ENCODE peak calls at places on chromosomes 3 and 15, in ten cellular contexts. T, C, M, Z, W, O, J, H, F and Q are unnamed samples. For H3K4me1, the result is how much of the 10 kb centered on the place peaks cover.

GRCh38 chr3:16386536-16386935 is 121.5 kb downstream of the OXNAD1 start:
- DNase-seq in J (no peak), T (no peak), F (no peak), O (no peak), M (no peak), C (no peak), H (no peak), W (no peak), Z (no peak), Q (no peak)

GRCh38 chr3:64160000-64160690 is 65.1 kb downstream of the PRICKLE2 start:
- DNase-seq in H (no peak), F (no peak), M (no peak), Z (no peak), J (no peak), W (no peak), O (no peak), C (no peak), T (no peak), Q (no peak)

GRCh38 chr3:25870452-25870851 is 80.6 kb downstream of the OXSM start:
- DNase-seq in F (peak), W (no peak), J (no peak), O (peak), Z (no peak), H (no peak), C (no peak), M (no peak), T (no peak), Q (no peak)

GRCh38 chr3:11498646-11499045 is 145.1 kb downstream of the VGLL4 start:
- DNase-seq in H (peak), O (peak), J (peak), Z (peak), M (no peak), W (peak), T (no peak), C (no peak), F (peak), Q (no peak)

GRCh38 chr15:98958918-98959639 is 48.5 kb downstream of the PGPEP1L start:
- DNase-seq in T (no peak), F (no peak), H (no peak), W (no peak), J (no peak), C (no peak), Z (no peak), O (no peak), M (no peak), Q (no peak)

GRCh38 chr3:185280572-185281365 is 26.9 kb upstream of the EHHADH start:
- DNase-seq in Z (no peak), T (peak), H (no peak), O (peak), F (peak), C (peak), J (peak), W (no peak), M (peak), Q (no peak)

GRCh38 chr3:71056327-71056726 is 527.2 kb downstream of the FOXP1 start:
- DNase-seq in W (no peak), C (no peak), M (no peak), H (no peak), J (no peak), F (peak), T (no peak), Z (no peak), O (peak), Q (no peak)

GRCh38 chr3:86923071-86923476 is 67.9 kb downstream of the VGLL3 start:
- DNase-seq in J (peak), C (no peak), H (no peak), Z (no peak), O (peak), W (no peak), T (no peak), F (peak), M (no peak), Q (no peak)

DNA sequence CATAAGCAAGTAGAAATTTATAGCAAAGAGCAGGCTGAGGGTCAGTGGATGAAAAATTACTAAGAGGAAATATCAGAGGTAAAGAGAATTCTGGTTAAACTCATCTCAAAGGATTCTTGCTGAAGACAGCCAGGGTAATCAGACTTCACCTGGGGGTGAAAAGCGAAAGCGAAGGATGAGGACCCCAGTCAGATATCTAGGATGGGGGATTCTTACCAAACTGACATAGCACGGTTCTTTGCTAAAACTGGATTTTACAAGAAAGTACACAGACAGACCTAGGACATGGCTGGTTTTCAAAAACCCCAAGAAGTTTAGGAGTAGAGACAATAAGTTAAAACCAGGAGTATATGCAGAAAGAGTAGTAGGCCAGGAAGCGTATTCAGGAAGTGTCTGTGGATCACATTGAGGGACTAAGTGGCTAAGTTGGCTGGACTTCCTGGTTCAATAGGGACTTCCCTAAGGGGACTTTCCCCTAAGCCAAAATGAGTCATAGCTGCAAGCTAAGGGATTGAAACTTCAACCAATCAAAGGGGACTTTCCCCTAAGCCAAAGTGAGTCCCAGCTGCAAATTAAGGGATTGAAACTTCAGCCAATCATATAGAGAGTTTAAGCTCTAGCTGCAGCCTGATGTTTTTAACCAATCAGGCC is 2.4 kb upstream of the CFAP91 start:
- DNase-seq in C (no peak), W (no peak), O (peak), T (no peak), Z (no peak), F (peak), J (peak), H (no peak), M (peak), Q (no peak)
- H3K27ac ChIP-seq in C (no peak), W (no peak), O (no peak), T (no peak), Z (no peak), F (no peak), J (no peak), H (no peak), M (peak), Q (peak)

GRCh38 chr3:81443948-81444347 is 317.5 kb downstream of the GBE1 start:
- DNase-seq in T (no peak), H (no peak), C (no peak), J (peak), M (no peak), Z (no peak), W (no peak), O (peak), F (peak), Q (no peak)
- H3K4me3 ChIP-seq in T (no peak), H (no peak), C (no peak), J (no peak), M (no peak), Z (no peak), W (no peak), O (no peak), F (no peak), Q (no peak)

GRCh38 chr15:23629234-23629805 is 18.3 kb downstream of the MAGEL2 start:
- DNase-seq in F (peak), Z (no peak), M (no peak), T (peak), H (no peak), J (no peak), W (no peak), C (peak), O (peak), Q (no peak)
- H3K4me1 ChIP-seq in F (under half), Z (under half), M (under half), T (under half), H (under half), J (under half), W (under half), C (under half), O (under half), Q (under half)

GRCh38 chr3:191342391-191342790 is 12.1 kb upstream of the UTS2B start:
- DNase-seq in T (no peak), J (no peak), C (no peak), F (no peak), M (no peak), O (no peak), Z (no peak), H (no peak), W (no peak), Q (no peak)
- H3K27ac ChIP-seq in T (no peak), J (no peak), C (no peak), F (no peak), M (no peak), O (no peak), Z (no peak), H (no peak), W (no peak), Q (no peak)

GRCh38 chr3:65828706-65829105 is 210.0 kb downstream of the MAGI1 start:
- DNase-seq in J (no peak), O (peak), Z (no peak), H (no peak), C (no peak), F (peak), M (no peak), W (no peak), T (peak), Q (no peak)

GRCh38 chr3:65833761-65834505 is 204.8 kb downstream of the MAGI1 start:
- DNase-seq in M (no peak), J (no peak), Z (no peak), O (peak), W (no peak), C (no peak), H (no peak), F (peak), T (no peak), Q (no peak)

GRCh38 chr3:65829228-65829627 is 209.5 kb downstream of the MAGI1 start:
- DNase-seq in C (no peak), T (no peak), Z (no peak), J (no peak), F (peak), O (peak), W (no peak), M (no peak), H (no peak), Q (no peak)

GRCh38 chr3:65830948-65831732 is 207.6 kb downstream of the MAGI1 start:
- DNase-seq in J (no peak), F (no peak), M (no peak), C (no peak), Z (no peak), H (no peak), W (no peak), T (no peak), O (peak), Q (no peak)

DNA sequence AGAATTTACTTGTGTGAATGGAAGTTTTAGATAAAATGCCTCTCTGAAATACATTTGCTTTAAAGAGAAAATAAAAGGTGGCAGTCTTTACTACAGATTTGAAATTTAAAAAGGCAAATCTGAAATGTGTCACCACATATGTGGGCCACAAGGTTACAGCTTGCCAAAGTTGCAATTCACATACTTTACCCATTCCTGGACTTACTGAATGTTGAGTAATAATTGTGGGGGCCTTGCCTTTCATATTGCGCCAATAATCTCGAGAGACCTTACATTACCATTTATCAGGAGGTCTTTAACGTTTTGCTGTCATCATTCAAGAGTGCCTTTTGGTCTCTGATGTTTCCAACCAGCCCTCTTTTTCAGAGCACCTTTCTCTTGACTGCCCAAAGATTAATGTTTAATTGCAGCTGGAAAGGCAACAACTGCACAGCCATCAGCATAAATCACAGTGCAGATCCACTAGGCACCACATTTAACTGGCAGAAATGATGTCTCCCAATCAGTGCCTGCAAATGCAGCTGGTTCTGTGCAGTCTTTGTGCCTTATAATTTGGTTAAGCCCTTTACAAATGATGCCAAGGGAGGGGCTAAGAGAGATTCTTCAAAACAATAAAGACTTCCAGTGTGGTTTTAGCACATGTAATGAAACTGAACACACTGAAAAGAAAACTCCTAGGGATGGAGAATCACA is 206.8 kb downstream of the MAGI1 start:
- DNase-seq in H (no peak), F (peak), W (no peak), J (no peak), M (no peak), O (peak), Z (no peak), T (no peak), C (no peak), Q (no peak)
- H3K4me3 ChIP-seq in H (no peak), F (peak), W (no peak), J (no peak), M (no peak), O (no peak), Z (no peak), T (no peak), C (no peak), Q (no peak)

DNA sequence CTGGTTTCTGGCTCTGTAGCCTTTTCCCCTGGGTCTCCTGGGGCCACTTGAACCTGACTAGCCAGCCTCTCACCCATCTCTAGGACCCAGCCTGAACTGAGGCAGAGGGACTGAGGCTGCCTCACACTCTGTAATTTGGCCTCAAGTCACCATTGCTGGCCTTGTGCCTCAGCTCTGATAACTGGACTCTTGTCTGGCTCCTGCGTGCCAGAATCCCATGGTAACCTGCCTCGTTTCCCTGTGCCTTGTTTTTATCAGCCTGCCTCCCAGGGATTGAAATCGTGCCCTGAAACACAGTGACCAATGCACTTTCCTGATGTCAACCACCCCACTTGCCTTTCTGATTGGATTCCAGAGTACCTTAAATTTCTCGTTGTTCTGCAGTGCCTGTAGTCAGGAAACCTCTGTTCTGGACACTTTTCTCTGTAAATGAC is 27.9 kb downstream of the CRTC3 start:
- DNase-seq in T (no peak), Z (peak), O (peak), H (no peak), C (no peak), M (no peak), F (peak), J (no peak), W (peak), Q (no peak)
- H3K4me1 ChIP-seq in T (under half), Z (half or more), O (under half), H (half or more), C (under half), M (under half), F (half or more), J (under half), W (under half), Q (under half)